ENCODE peak calls at places on chromosomes 2 and 18, in eight cellular contexts. X is cardiac muscle cell, R is tibial artery, Y is endodermal cell, Q is kidney, T is neural progenitor cell, P is ovary, Z is HepG2. S is an unnamed sample.

GRCh38 chr2:26560892-26561291 is 80.3 kb downstream of the CIB4 start:
- DNase-seq in Z (no peak), P (no peak), Y (peak; percentile 5), X (no peak), R (no peak), T (no peak), Q (no peak), S (no peak)

GRCh38 chr2:44371445-44371844 is 9.7 kb downstream of the CAMKMT start:
- DNase-seq in T (no peak), P (no peak), Z (no peak), Q (no peak), R (no peak), X (no peak), Y (no peak), S (no peak)

GRCh38 chr2:240600451-240600961 is 14.0 kb downstream of the CAPN10 start:
- DNase-seq in Q (peak; percentile 55), Z (no peak), X (no peak), Y (no peak), P (peak; percentile 11), T (no peak), R (peak; percentile 53), S (peak; percentile 2)

GRCh38 chr2:211103989-211104388 is 547.6 kb downstream of the CPS1 start:
- DNase-seq in X (no peak), R (no peak), Z (no peak), Y (no peak), P (no peak), Q (no peak), T (no peak), S (no peak)

GRCh38 chr2:67476808-67477790 is 80.0 kb downstream of the ETAA1 start:
- DNase-seq in R (no peak), T (peak; percentile 19), Z (peak; percentile 32), Q (no peak), Y (no peak), X (peak; percentile 43), P (no peak), S (no peak)

GRCh38 chr2:236859896-236860295 is 225.8 kb upstream of the COPS8 start:
- DNase-seq in X (no peak), T (no peak), Y (peak; percentile 61), R (peak; percentile 37), Z (no peak), P (no peak), Q (no peak), S (no peak)

GRCh38 chr2:15732341-15733077 is 140.8 kb downstream of the DDX1 start:
- DNase-seq in Y (no peak), Q (no peak), T (no peak), Z (no peak), P (no peak), R (no peak), X (no peak), S (no peak)

GRCh38 chr2:193963472-193964119 is 1693.4 kb upstream of the SLC39A10 start:
- DNase-seq in P (no peak), Z (peak; percentile 36), T (peak; percentile 48), R (no peak), Q (no peak), Y (peak; percentile 56), X (peak; percentile 45), S (no peak)

GRCh38 chr2:166106431-166107015 is 21.3 kb downstream of the SCN1A start:
- DNase-seq in Q (no peak), P (no peak), R (no peak), T (peak; percentile 63), Z (peak; percentile 19), Y (peak; percentile 61), X (peak; percentile 59), S (no peak)

GRCh38 chr18:3447035-3447894 is 2.7 kb upstream of the TGIF1 start:
- DNase-seq in T (peak; percentile 75), P (peak; percentile 75), Q (peak; percentile 78), Y (no peak), R (peak; percentile 82), Z (no peak), X (no peak), S (no peak)

GRCh38 chr2:76270356-76270755 is 559.6 kb upstream of the GCFC2 start:
- DNase-seq in Y (no peak), T (no peak), X (no peak), Z (no peak), P (no peak), R (no peak), Q (no peak), S (no peak)

GRCh38 chr2:84963692-84964405 is 7.1 kb upstream of the KCMF1 start:
- DNase-seq in T (no peak), P (no peak), X (no peak), Q (no peak), Y (no peak), R (peak; percentile 15), Z (peak; percentile 99), S (no peak)

GRCh38 chr2:84963323-84963691 is 7.7 kb upstream of the KCMF1 start:
- DNase-seq in Q (no peak), R (peak; percentile 20), Y (no peak), Z (no peak), P (no peak), X (no peak), T (no peak), S (no peak)

GRCh38 chr2:84965827-84966226 is 5.1 kb upstream of the KCMF1 start:
- DNase-seq in Q (no peak), P (no peak), X (no peak), R (peak; percentile 28), Z (no peak), T (no peak), Y (no peak), S (no peak)

GRCh38 chr2:84964406-84965191 is 6.4 kb upstream of the KCMF1 start:
- DNase-seq in X (no peak), Q (no peak), R (peak; percentile 31), Y (no peak), P (no peak), Z (no peak), T (no peak), S (no peak)

GRCh38 chr2:84965192-84965516 is 5.8 kb upstream of the KCMF1 start:
- DNase-seq in P (no peak), Y (no peak), X (no peak), T (no peak), R (no peak), Z (no peak), Q (no peak), S (no peak)
- H3K4me1 ChIP-seq in P (peaks cover 2% of the 10 kb centered on the region), Y (peaks cover 2% of the 10 kb centered on the region), X (peaks cover 12% of the 10 kb centered on the region), T (peaks cover 19% of the 10 kb centered on the region), R (peaks cover 16% of the 10 kb centered on the region), Z (peaks cover 86% of the 10 kb centered on the region), Q (peaks cover 7% of the 10 kb centered on the region), S (peaks cover 23% of the 10 kb centered on the region)

GRCh38 chr2:207315131-207315530 is 149.4 kb upstream of the KLF7 start:
- DNase-seq in X (no peak), T (no peak), P (no peak), Q (no peak), R (no peak), Z (no peak), Y (no peak), S (no peak)
- H3K4me3 ChIP-seq in X (no peak overlapping the region), T (no peak overlapping the region), P (no peak overlapping the region), Q (no peak overlapping the region), R (no peak overlapping the region), Z (no peak overlapping the region), Y (no peak overlapping the region), S (no peak overlapping the region)

GRCh38 chr18:51531496-51531895 is 334.0 kb upstream of the MEX3C start:
- DNase-seq in P (no peak), Q (no peak), Z (no peak), Y (no peak), X (no peak), R (no peak), T (no peak), S (no peak)

GRCh38 chr18:51541230-51541629 is 343.7 kb upstream of the MEX3C start:
- DNase-seq in X (no peak), Y (no peak), Z (no peak), Q (no peak), T (no peak), R (no peak), P (no peak), S (no peak)

GRCh38 chr18:51540562-51540961 is 343.1 kb upstream of the MEX3C start:
- DNase-seq in P (no peak), T (no peak), Y (no peak), Z (no peak), X (no peak), Q (no peak), R (no peak), S (no peak)

GRCh38 chr18:51537487-51537886 is 340.0 kb upstream of the MEX3C start:
- DNase-seq in R (no peak), Y (peak; percentile 80), Q (no peak), X (peak; percentile 67), Z (no peak), P (no peak), T (peak; percentile 68), S (no peak)
- TF ChIP-seq CTCF in R (no peak), Y (peak; percentile 76), Q (peak; percentile 19), X (peak; percentile 78), Z (no peak), P (no peak), T (peak; percentile 61), S (no peak)

GRCh38 chr2:127128508-127128907 is 21.6 kb upstream of the BIN1 start:
- DNase-seq in R (no peak), Q (peak; percentile 89), T (peak; percentile 91), Y (peak; percentile 91), Z (no peak), X (peak; percentile 31), P (no peak), S (no peak)
- H3K4me1 ChIP-seq in R (no peaks in the 10 kb centered on the region), Q (no peaks in the 10 kb centered on the region), T (peaks cover 10% of the 10 kb centered on the region), Y (no peaks in the 10 kb centered on the region), Z (peaks cover 8% of the 10 kb centered on the region), X (peaks cover 27% of the 10 kb centered on the region), P (no peaks in the 10 kb centered on the region), S (no peaks in the 10 kb centered on the region)

GRCh38 chr2:16855183-16855582 is 189.5 kb upstream of the CYRIA start:
- DNase-seq in X (no peak), Z (no peak), P (no peak), R (no peak), Y (no peak), Q (peak; percentile 74), T (no peak), S (no peak)

GRCh38 chr2:16853088-16853487 is 187.5 kb upstream of the CYRIA start:
- DNase-seq in X (no peak), Q (no peak), P (no peak), T (no peak), Y (no peak), Z (no peak), R (no peak), S (no peak)

GRCh38 chr2:16851131-16851530 is 185.5 kb upstream of the CYRIA start:
- DNase-seq in Z (no peak), R (no peak), P (no peak), Q (no peak), Y (no peak), T (no peak), X (no peak), S (no peak)

GRCh38 chr2:16852651-16853050 is 187.0 kb upstream of the CYRIA start:
- DNase-seq in R (no peak), Q (no peak), Z (no peak), T (no peak), P (no peak), Y (no peak), X (no peak), S (no peak)
- H3K4me3 ChIP-seq in R (no peak overlapping the region), Q (no peak overlapping the region), Z (no peak overlapping the region), T (no peak overlapping the region), P (no peak overlapping the region), Y (no peak overlapping the region), X (no peak overlapping the region), S (no peak overlapping the region)

S was measured in gastrocnemius medialis.